ENCODE peak calls at places on chromosomes 4 and X, in eight cellular contexts. L is GM04504; N is naive thymus-derived CD8-positive, alpha-beta T cell; J is sciatic nerve; W is T follicular helper cell; I is stimulated activated CD4-positive, alpha-beta T cell treated with anti-CD3 and anti-CD28 coated beads, Interleukin-4, amount 100 ng/mL, for 1 hour; K is heart left ventricle; F is activated CD8-positive, alpha-beta T cell treated with anti-CD3 and anti-CD28 coated beads, Interleukin-2, amount 10 ng/mL, durations not matched to agents 7 days and 5 days. D is an unnamed sample.

GRCh38 chr4:56874166-56874565 is 33.5 kb upstream of the REST start:
- DNase-seq in W (no peak), J (no peak), F (no peak), I (no peak), L (no peak), N (no peak), K (no peak), D (no peak)

GRCh38 chr4:148430847-148431246 is 11.4 kb downstream of the NR3C2 start:
- DNase-seq in W (no peak), F (no peak), L (no peak), K (no peak), I (no peak), N (no peak), J (no peak), D (no peak)

GRCh38 chrX:17637235-17637634 is 100.1 kb upstream of the SCML1 start:
- DNase-seq in L (no peak), N (no peak), W (no peak), K (no peak), I (no peak), J (no peak), F (no peak), D (no peak)

GRCh38 chr4:7399433-7400234 is 35.1 kb downstream of the PSAPL1 start:
- DNase-seq in N (no peak), L (no peak), F (no peak), J (peak), W (no peak), K (no peak), I (no peak), D (no peak)

GRCh38 chrX:8083276-8083675 is 87.8 kb downstream of the VCX2 start:
- DNase-seq in F (no peak), J (no peak), N (no peak), I (no peak), L (no peak), W (no peak), K (no peak), D (no peak)

GRCh38 chr4:172619218-172619617 is 549.4 kb upstream of the GALNT7 start:
- DNase-seq in J (no peak), K (no peak), W (no peak), L (no peak), I (no peak), N (no peak), F (no peak), D (no peak)

GRCh38 chrX:40105791-40106676 is 8.3 kb upstream of the BCOR start:
- DNase-seq in N (peak), L (no peak), W (peak), F (peak), K (peak), J (peak), I (peak), D (peak)

GRCh38 chrX:63747331-63747730 is 37.7 kb downstream of the ARHGEF9 start:
- DNase-seq in K (no peak), N (no peak), F (no peak), W (no peak), J (no peak), L (peak), I (no peak), D (no peak)

GRCh38 chr4:183940807-183941310 is 35.8 kb downstream of the STOX2 start:
- DNase-seq in W (no peak), K (no peak), N (no peak), J (no peak), L (no peak), I (no peak), F (no peak), D (no peak)

GRCh38 chrX:1933964-1934363 is 319.1 kb downstream of the ASMT start:
- DNase-seq in F (no peak), W (no peak), J (no peak), K (no peak), L (no peak), I (no peak), N (no peak), D (no peak)

GRCh38 chr4:175298119-175298518 is 380.0 kb downstream of the ADAM29 start:
- DNase-seq in I (no peak), K (no peak), J (no peak), F (no peak), W (no peak), N (no peak), L (no peak), D (no peak)

GRCh38 chr4:76779740-76780459 is 118.0 kb downstream of the SOWAHB start:
- DNase-seq in F (no peak), K (no peak), W (no peak), J (no peak), L (no peak), I (no peak), N (no peak), D (no peak)

GRCh38 chr4:150938417-150938816 is 76.7 kb downstream of the LRBA start:
- DNase-seq in I (no peak), J (no peak), L (no peak), K (no peak), F (no peak), N (no peak), W (no peak), D (no peak)

GRCh38 chr4:2806392-2807355 is 13.8 kb downstream of the SH3BP2 start:
- DNase-seq in L (no peak), F (no peak), N (no peak), J (no peak), I (no peak), K (peak), W (no peak), D (no peak)

GRCh38 chrX:39652336-39652735 is 445.4 kb downstream of the BCOR start:
- DNase-seq in W (peak), F (peak), I (peak), K (no peak), J (no peak), N (no peak), L (no peak), D (peak)

GRCh38 chrX:81957900-81958545 is 756.1 kb downstream of the SH3BGRL start:
- DNase-seq in W (no peak), N (no peak), L (no peak), K (no peak), F (no peak), J (no peak), I (no peak), D (no peak)

GRCh38 chrX:74656079-74656745 is 41.8 kb upstream of the RLIM start:
- DNase-seq in N (no peak), W (no peak), K (no peak), J (no peak), I (no peak), F (no peak), L (no peak), D (no peak)

GRCh38 chrX:43065978-43066377 is 288.0 kb upstream of the PPP1R2C start:
- DNase-seq in W (no peak), N (no peak), I (no peak), F (no peak), L (no peak), K (no peak), J (no peak), D (no peak)

GRCh38 chrX:53211391-53211978 is 13.5 kb downstream of the KDM5C start:
- DNase-seq in I (no peak), N (no peak), F (no peak), K (no peak), J (no peak), W (no peak), L (no peak), D (no peak)

D was measured in immature natural killer cell.